ENCODE peak calls at places on chromosomes 16 and 17, in ten cellular contexts. U, K, N, W, G, B, Y, D, F and Q are unnamed samples.

GRCh38 chr17:73952498-73953205 is 250.8 kb upstream of the RPL38 start:
- DNase-seq in U (peak; percentile 64), K (no peak), N (peak; percentile 8), W (peak; percentile 32), G (peak; percentile 50), B (peak; percentile 28), Y (no peak), D (no peak), F (peak; percentile 36), Q (no peak)

GRCh38 chr16:578870-579405 is 9.2 kb downstream of the PIGQ start:
- DNase-seq in U (peak; percentile 74), K (peak; percentile 65), N (peak; percentile 60), W (peak; percentile 91), G (peak; percentile 83), B (peak; percentile 69), Y (peak; percentile 69), D (peak; percentile 83), F (peak; percentile 85), Q (peak; percentile 69)

GRCh38 chr16:81830845-81831600 is 51.9 kb downstream of the PLCG2 start:
- DNase-seq in U (no peak), K (no peak), N (no peak), W (no peak), G (no peak), B (no peak), Y (no peak), D (no peak), F (no peak), Q (no peak)

GRCh38 chr17:81084691-81085419 is 49.9 kb downstream of the BAIAP2 start:
- DNase-seq in U (no peak), K (no peak), N (no peak), W (no peak), G (no peak), B (no peak), Y (no peak), D (no peak), F (peak; percentile 93), Q (no peak)

GRCh38 chr16:30659507-30660423 is 1.5 kb downstream of the FBRS start:
- DNase-seq in U (peak; percentile 56), K (no peak), N (no peak), W (no peak), G (peak; percentile 54), B (peak; percentile 42), Y (peak; percentile 36), D (peak; percentile 54), F (no peak), Q (peak; percentile 5)

GRCh38 chr17:50626037-50626574 is 8.6 kb upstream of the ABCC3 start:
- DNase-seq in U (peak; percentile 58), K (peak; percentile 62), N (peak; percentile 72), W (peak; percentile 67), G (peak; percentile 80), B (peak; percentile 64), Y (peak; percentile 65), D (peak; percentile 81), F (peak; percentile 82), Q (peak; percentile 78)

GRCh38 chr17:78997881-78998280 is 11.7 kb downstream of the CANT1 start:
- DNase-seq in U (peak; percentile 53), K (no peak), N (no peak), W (no peak), G (peak; percentile 20), B (no peak), Y (no peak), D (no peak), F (no peak), Q (no peak)

GRCh38 chr17:17946104-17946503 is 26.1 kb downstream of the TOM1L2 start:
- DNase-seq in U (no peak), K (no peak), N (no peak), W (no peak), G (no peak), B (no peak), Y (no peak), D (no peak), F (no peak), Q (no peak)

GRCh38 chr16:53849585-53849984 is 145.6 kb downstream of the FTO start:
- DNase-seq in U (no peak), K (no peak), N (no peak), W (no peak), G (no peak), B (no peak), Y (no peak), D (no peak), F (no peak), Q (no peak)

GRCh38 chr17:79976451-79976850 is 59.2 kb downstream of the TBC1D16 start:
- DNase-seq in U (no peak), K (no peak), N (no peak), W (no peak), G (no peak), B (no peak), Y (no peak), D (no peak), F (no peak), Q (no peak)

GRCh38 chr16:78291642-78292041 is 192.2 kb downstream of the WWOX start:
- DNase-seq in U (peak; percentile 35), K (no peak), N (no peak), W (no peak), G (peak; percentile 33), B (no peak), Y (no peak), D (no peak), F (no peak), Q (no peak)

GRCh38 chr17:80477647-80478478 is 1.5 kb upstream of the NPTX1 start:
- DNase-seq in U (no peak), K (peak; percentile 59), N (peak; percentile 33), W (no peak), G (no peak), B (peak; percentile 37), Y (no peak), D (peak; percentile 85), F (no peak), Q (peak; percentile 49)

GRCh38 chr16:81745704-81746558 is 33.2 kb upstream of the PLCG2 start:
- DNase-seq in U (peak; percentile 78), K (peak; percentile 31), N (peak; percentile 46), W (peak; percentile 58), G (peak; percentile 82), B (peak; percentile 72), Y (peak; percentile 60), D (peak; percentile 78), F (peak; percentile 71), Q (peak; percentile 60)

GRCh38 chr16:25692307-25692706 is 548 bp downstream of the HS3ST4 start:
- DNase-seq in U (no peak), K (no peak), N (no peak), W (no peak), G (no peak), B (no peak), Y (no peak), D (no peak), F (peak; percentile 25), Q (no peak)

GRCh38 chr17:43212641-43213490 is 1.2 kb downstream of the TMEM106A start:
- DNase-seq in U (peak; percentile 40), K (no peak), N (no peak), W (peak; percentile 15), G (no peak), B (no peak), Y (no peak), D (no peak), F (no peak), Q (no peak)

GRCh38 chr16:12499032-12499735 is 304.5 kb downstream of the CPPED1 start:
- DNase-seq in U (no peak), K (no peak), N (no peak), W (no peak), G (no peak), B (no peak), Y (no peak), D (no peak), F (no peak), Q (no peak)

GRCh38 chr16:85910073-85910853 is 11.3 kb downstream of the IRF8 start:
- DNase-seq in U (no peak), K (no peak), N (no peak), W (no peak), G (no peak), B (no peak), Y (no peak), D (no peak), F (no peak), Q (no peak)

GRCh38 chr16:5215911-5216310 is 118.3 kb upstream of the EEF2KMT start:
- DNase-seq in U (no peak), K (no peak), N (no peak), W (no peak), G (no peak), B (no peak), Y (no peak), D (no peak), F (no peak), Q (no peak)

GRCh38 chr16:21277045-21277926 is 804 bp downstream of the CRYM start:
- DNase-seq in U (no peak), K (no peak), N (no peak), W (no peak), G (peak; percentile 47), B (no peak), Y (no peak), D (no peak), F (no peak), Q (no peak)

GRCh38 chr17:41559548-41559947 is 12.3 kb downstream of the KRT9 start:
- DNase-seq in U (no peak), K (peak; percentile 41), N (no peak), W (no peak), G (no peak), B (no peak), Y (no peak), D (peak; percentile 74), F (no peak), Q (no peak)

GRCh38 chr16:19524356-19524865 is 669 bp downstream of the CCP110 start:
- DNase-seq in U (no peak), K (no peak), N (no peak), W (no peak), G (no peak), B (no peak), Y (peak; percentile 13), D (peak; percentile 24), F (no peak), Q (no peak)

GRCh38 chr16:23595951-23596720 is at the start of gene NDUFAB1:
- DNase-seq in U (peak; percentile 94), K (peak; percentile 83), N (peak; percentile 83), W (peak; percentile 92), G (peak; percentile 94), B (peak; percentile 90), Y (peak; percentile 91), D (peak; percentile 96), F (peak; percentile 92), Q (peak; percentile 83)

GRCh38 chr17:69269174-69269998 is 40.8 kb upstream of the ABCA10 start:
- DNase-seq in U (no peak), K (peak; percentile 66), N (peak; percentile 41), W (no peak), G (no peak), B (no peak), Y (no peak), D (peak; percentile 67), F (no peak), Q (peak; percentile 79)

GRCh38 chr16:79191933-79192332 is 408.6 kb downstream of the MAF start:
- DNase-seq in U (no peak), K (no peak), N (no peak), W (no peak), G (no peak), B (no peak), Y (no peak), D (no peak), F (no peak), Q (no peak)

GRCh38 chr17:65013613-65014391 is 42.7 kb downstream of the GNA13 start:
- DNase-seq in U (no peak), K (peak; percentile 93), N (no peak), W (no peak), G (no peak), B (peak; percentile 29), Y (peak; percentile 51), D (peak; percentile 92), F (no peak), Q (peak; percentile 93)

GRCh38 chr17:55668581-55668980 is 54.1 kb downstream of the TMEM100 start:
- DNase-seq in U (no peak), K (no peak), N (no peak), W (no peak), G (no peak), B (no peak), Y (no peak), D (peak; percentile 19), F (no peak), Q (no peak)

GRCh38 chr16:15055141-15056053 is 477 bp downstream of the NTAN1 start:
- DNase-seq in U (peak; percentile 60), K (peak; percentile 23), N (no peak), W (peak; percentile 64), G (peak; percentile 71), B (peak; percentile 51), Y (no peak), D (peak; percentile 62), F (no peak), Q (peak; percentile 42)

GRCh38 chr17:50117202-50118040 is 12.5 kb downstream of the SAMD14 start:
- DNase-seq in U (peak; percentile 49), K (peak; percentile 35), N (peak; percentile 30), W (no peak), G (peak; percentile 62), B (peak; percentile 67), Y (peak; percentile 65), D (peak; percentile 85), F (peak; percentile 74), Q (peak; percentile 47)